ENCODE peak calls at places on chromosome 13, in eight cellular contexts. One of them, this sample, is unnamed.

GRCh38 chr13:113033498-113033897 is 64.5 kb downstream of the MCF2L start:
- DNase-seq in sigmoid colon: no peak
- DNase-seq in IMR-90: no peak
- DNase-seq in NB4: no peak
- DNase-seq in H54: no peak
- DNase-seq in transverse colon: no peak
- DNase-seq in uterus: no peak
- DNase-seq in tibial nerve: no peak
- DNase-seq in this sample: no peak

GRCh38 chr13:48009298-48009697 is 8.2 kb upstream of the SUCLA2 start:
- DNase-seq in NB4: peak
- DNase-seq in tibial nerve: no peak
- DNase-seq in transverse colon: peak
- DNase-seq in uterus: no peak
- DNase-seq in IMR-90: peak
- DNase-seq in H54: peak
- DNase-seq in sigmoid colon: no peak
- DNase-seq in this sample: no peak

GRCh38 chr13:65309906-65310305 is 1920.2 kb downstream of the PCDH9 start:
- DNase-seq in transverse colon: no peak
- DNase-seq in tibial nerve: no peak
- DNase-seq in IMR-90: no peak
- DNase-seq in NB4: no peak
- DNase-seq in H54: no peak
- DNase-seq in sigmoid colon: no peak
- DNase-seq in uterus: no peak
- DNase-seq in this sample: no peak

GRCh38 chr13:43127103-43127817 is 103.9 kb downstream of the DNAJC15 start:
- DNase-seq in uterus: no peak
- DNase-seq in NB4: no peak
- DNase-seq in sigmoid colon: no peak
- DNase-seq in IMR-90: no peak
- DNase-seq in transverse colon: no peak
- DNase-seq in H54: no peak
- DNase-seq in tibial nerve: no peak
- DNase-seq in this sample: no peak

GRCh38 chr13:113122571-113123225 is at the start of gene F10:
- DNase-seq in sigmoid colon: no peak
- DNase-seq in NB4: no peak
- DNase-seq in uterus: peak
- DNase-seq in transverse colon: peak
- DNase-seq in tibial nerve: peak
- DNase-seq in IMR-90: peak
- DNase-seq in H54: peak
- DNase-seq in this sample: peak

GRCh38 chr13:79782541-79783216 is 301.7 kb downstream of the NDFIP2 start:
- DNase-seq in NB4: no peak
- DNase-seq in tibial nerve: peak
- DNase-seq in H54: no peak
- DNase-seq in transverse colon: no peak
- DNase-seq in sigmoid colon: no peak
- DNase-seq in IMR-90: peak
- DNase-seq in uterus: no peak
- DNase-seq in this sample: peak

GRCh38 chr13:97226788-97227627 is 4.9 kb downstream of the MBNL2 start:
- DNase-seq in tibial nerve: no peak
- DNase-seq in IMR-90: no peak
- DNase-seq in H54: no peak
- DNase-seq in sigmoid colon: peak
- DNase-seq in uterus: no peak
- DNase-seq in NB4: peak
- DNase-seq in transverse colon: peak
- DNase-seq in this sample: no peak

GRCh38 chr13:42398542-42398941 is 126.6 kb downstream of the AKAP11 start:
- DNase-seq in transverse colon: no peak
- DNase-seq in uterus: no peak
- DNase-seq in sigmoid colon: peak
- DNase-seq in H54: no peak
- DNase-seq in tibial nerve: no peak
- DNase-seq in NB4: no peak
- DNase-seq in IMR-90: no peak
- DNase-seq in this sample: no peak

GRCh38 chr13:67048084-67048792 is 181.9 kb downstream of the PCDH9 start:
- DNase-seq in tibial nerve: no peak
- DNase-seq in transverse colon: no peak
- DNase-seq in sigmoid colon: no peak
- DNase-seq in H54: no peak
- DNase-seq in uterus: no peak
- DNase-seq in NB4: no peak
- DNase-seq in IMR-90: peak
- DNase-seq in this sample: no peak

GRCh38 chr13:48559638-48560320 is 26.9 kb upstream of the RCBTB2 start:
- DNase-seq in H54: peak
- DNase-seq in tibial nerve: no peak
- DNase-seq in sigmoid colon: no peak
- DNase-seq in IMR-90: peak
- DNase-seq in transverse colon: no peak
- DNase-seq in uterus: no peak
- DNase-seq in NB4: no peak
- DNase-seq in this sample: no peak

GRCh38 chr13:51148223-51148951 is 37.3 kb upstream of the C13orf42 start:
- DNase-seq in transverse colon: no peak
- DNase-seq in uterus: no peak
- DNase-seq in sigmoid colon: no peak
- DNase-seq in NB4: no peak
- DNase-seq in IMR-90: no peak
- DNase-seq in tibial nerve: no peak
- DNase-seq in H54: no peak
- DNase-seq in this sample: no peak

GRCh38 chr13:95512957-95513356 is 39.6 kb upstream of the CLDN10 start:
- DNase-seq in NB4: no peak
- DNase-seq in uterus: no peak
- DNase-seq in transverse colon: no peak
- DNase-seq in IMR-90: no peak
- DNase-seq in sigmoid colon: no peak
- DNase-seq in H54: no peak
- DNase-seq in tibial nerve: no peak
- DNase-seq in this sample: no peak

DNA sequence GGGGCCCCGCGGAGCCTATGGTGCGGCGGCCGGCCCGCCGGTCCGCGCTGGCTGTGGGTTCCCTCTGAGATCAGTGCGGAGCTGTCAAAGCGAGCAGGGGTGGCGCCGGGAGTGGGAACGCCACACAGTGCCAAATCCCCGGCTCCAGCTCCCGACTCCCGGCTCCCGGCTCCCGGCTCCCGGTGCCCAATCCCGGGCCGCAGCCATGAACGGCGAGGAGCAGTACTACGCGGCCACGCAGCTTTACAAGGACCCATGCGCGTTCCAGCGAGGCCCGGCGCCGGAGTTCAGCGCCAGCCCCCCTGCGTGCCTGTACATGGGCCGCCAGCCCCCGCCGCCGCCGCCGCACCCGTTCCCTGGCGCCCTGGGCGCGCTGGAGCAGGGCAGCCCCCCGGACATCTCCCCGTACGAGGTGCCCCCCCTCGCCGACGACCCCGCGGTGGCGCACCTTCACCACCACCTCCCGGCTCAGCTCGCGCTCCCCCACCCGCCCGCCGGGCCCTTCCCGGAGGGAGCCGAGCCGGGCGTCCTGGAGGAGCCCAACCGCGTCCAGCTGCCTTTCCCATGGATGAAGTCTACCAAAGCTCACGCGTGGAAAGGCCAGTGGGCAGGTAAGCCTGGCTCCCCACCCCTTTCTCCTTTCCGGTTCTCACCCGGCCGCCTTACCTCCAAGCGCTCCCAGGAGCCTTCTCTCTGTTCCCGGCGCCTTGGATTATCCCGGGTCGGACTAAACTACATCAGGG is at the start of gene PDX1:
- DNase-seq in tibial nerve: no peak
- DNase-seq in H54: no peak
- DNase-seq in transverse colon: peak
- DNase-seq in IMR-90: no peak
- DNase-seq in sigmoid colon: no peak
- DNase-seq in uterus: no peak
- DNase-seq in NB4: no peak
- DNase-seq in this sample: no peak
- TF ChIP-seq POLR2A in tibial nerve: no peak
- TF ChIP-seq POLR2A in H54: no peak
- TF ChIP-seq POLR2A in transverse colon: no peak
- TF ChIP-seq POLR2A in IMR-90: no peak
- TF ChIP-seq POLR2A in sigmoid colon: no peak
- TF ChIP-seq POLR2A in uterus: no peak
- TF ChIP-seq POLR2A in NB4: no peak
- TF ChIP-seq POLR2A in this sample: no peak

GRCh38 chr13:44436589-44437337 is 63.1 kb downstream of the SERP2 start:
- DNase-seq in H54: peak
- DNase-seq in uterus: peak
- DNase-seq in transverse colon: peak
- DNase-seq in NB4: peak
- DNase-seq in tibial nerve: peak
- DNase-seq in IMR-90: peak
- DNase-seq in sigmoid colon: peak
- DNase-seq in this sample: peak
- TF ChIP-seq POLR2A in H54: peak
- TF ChIP-seq POLR2A in uterus: peak
- TF ChIP-seq POLR2A in transverse colon: peak
- TF ChIP-seq POLR2A in NB4: peak
- TF ChIP-seq POLR2A in tibial nerve: peak
- TF ChIP-seq POLR2A in IMR-90: peak
- TF ChIP-seq POLR2A in sigmoid colon: peak
- TF ChIP-seq POLR2A in this sample: peak

GRCh38 chr13:72886272-72887062 is 104.5 kb downstream of the PIBF1 start:
- DNase-seq in IMR-90: peak
- DNase-seq in tibial nerve: no peak
- DNase-seq in transverse colon: no peak
- DNase-seq in NB4: no peak
- DNase-seq in H54: no peak
- DNase-seq in uterus: no peak
- DNase-seq in sigmoid colon: no peak
- DNase-seq in this sample: no peak

GRCh38 chr13:72889496-72889895 is 107.6 kb downstream of the PIBF1 start:
- DNase-seq in tibial nerve: no peak
- DNase-seq in sigmoid colon: no peak
- DNase-seq in IMR-90: no peak
- DNase-seq in transverse colon: no peak
- DNase-seq in uterus: no peak
- DNase-seq in NB4: no peak
- DNase-seq in H54: no peak
- DNase-seq in this sample: no peak

DNA sequence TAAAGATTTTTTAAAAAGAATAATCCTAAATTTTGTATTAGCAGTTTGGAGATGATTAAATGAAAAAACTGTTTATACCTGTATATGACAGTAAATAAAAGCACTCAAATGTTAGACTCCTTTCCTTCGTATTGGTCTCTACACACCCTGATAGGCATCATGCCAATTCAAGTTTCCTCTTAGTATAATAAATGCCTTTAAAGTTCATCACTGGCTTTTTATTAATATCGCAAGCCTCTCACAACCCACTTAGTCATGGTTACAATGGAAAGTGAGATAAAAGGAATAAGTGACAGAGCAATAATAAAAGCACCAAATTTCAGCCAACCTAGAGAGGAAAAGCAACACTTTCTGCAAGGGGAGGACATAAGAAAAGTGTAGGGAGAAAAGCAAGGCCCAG is 102.2 kb downstream of the PIBF1 start:
- DNase-seq in uterus: no peak
- DNase-seq in IMR-90: no peak
- DNase-seq in H54: no peak
- DNase-seq in NB4: no peak
- DNase-seq in transverse colon: no peak
- DNase-seq in tibial nerve: no peak
- DNase-seq in sigmoid colon: no peak
- DNase-seq in this sample: no peak
- TF ChIP-seq POLR2A in uterus: no peak
- TF ChIP-seq POLR2A in IMR-90: no peak
- TF ChIP-seq POLR2A in H54: no peak
- TF ChIP-seq POLR2A in NB4: no peak
- TF ChIP-seq POLR2A in transverse colon: no peak
- TF ChIP-seq POLR2A in tibial nerve: no peak
- TF ChIP-seq POLR2A in sigmoid colon: no peak
- TF ChIP-seq POLR2A in this sample: no peak

GRCh38 chr13:30668305-30668704 is 50.6 kb downstream of the USPL1 start:
- DNase-seq in tibial nerve: no peak
- DNase-seq in uterus: no peak
- DNase-seq in IMR-90: no peak
- DNase-seq in NB4: no peak
- DNase-seq in sigmoid colon: no peak
- DNase-seq in H54: no peak
- DNase-seq in transverse colon: no peak
- DNase-seq in this sample: no peak

GRCh38 chr13:30671271-30671815 is 53.6 kb downstream of the USPL1 start:
- DNase-seq in tibial nerve: no peak
- DNase-seq in transverse colon: no peak
- DNase-seq in H54: no peak
- DNase-seq in NB4: no peak
- DNase-seq in sigmoid colon: no peak
- DNase-seq in IMR-90: no peak
- DNase-seq in uterus: no peak
- DNase-seq in this sample: no peak

GRCh38 chr13:30676672-30677071 is 58.7 kb upstream of the ALOX5AP start:
- DNase-seq in tibial nerve: no peak
- DNase-seq in NB4: peak
- DNase-seq in uterus: no peak
- DNase-seq in IMR-90: peak
- DNase-seq in transverse colon: no peak
- DNase-seq in H54: peak
- DNase-seq in sigmoid colon: no peak
- DNase-seq in this sample: no peak

GRCh38 chr13:30679483-30680330 is 55.6 kb upstream of the ALOX5AP start:
- DNase-seq in transverse colon: no peak
- DNase-seq in NB4: peak
- DNase-seq in tibial nerve: no peak
- DNase-seq in uterus: no peak
- DNase-seq in H54: no peak
- DNase-seq in IMR-90: peak
- DNase-seq in sigmoid colon: no peak
- DNase-seq in this sample: no peak

DNA sequence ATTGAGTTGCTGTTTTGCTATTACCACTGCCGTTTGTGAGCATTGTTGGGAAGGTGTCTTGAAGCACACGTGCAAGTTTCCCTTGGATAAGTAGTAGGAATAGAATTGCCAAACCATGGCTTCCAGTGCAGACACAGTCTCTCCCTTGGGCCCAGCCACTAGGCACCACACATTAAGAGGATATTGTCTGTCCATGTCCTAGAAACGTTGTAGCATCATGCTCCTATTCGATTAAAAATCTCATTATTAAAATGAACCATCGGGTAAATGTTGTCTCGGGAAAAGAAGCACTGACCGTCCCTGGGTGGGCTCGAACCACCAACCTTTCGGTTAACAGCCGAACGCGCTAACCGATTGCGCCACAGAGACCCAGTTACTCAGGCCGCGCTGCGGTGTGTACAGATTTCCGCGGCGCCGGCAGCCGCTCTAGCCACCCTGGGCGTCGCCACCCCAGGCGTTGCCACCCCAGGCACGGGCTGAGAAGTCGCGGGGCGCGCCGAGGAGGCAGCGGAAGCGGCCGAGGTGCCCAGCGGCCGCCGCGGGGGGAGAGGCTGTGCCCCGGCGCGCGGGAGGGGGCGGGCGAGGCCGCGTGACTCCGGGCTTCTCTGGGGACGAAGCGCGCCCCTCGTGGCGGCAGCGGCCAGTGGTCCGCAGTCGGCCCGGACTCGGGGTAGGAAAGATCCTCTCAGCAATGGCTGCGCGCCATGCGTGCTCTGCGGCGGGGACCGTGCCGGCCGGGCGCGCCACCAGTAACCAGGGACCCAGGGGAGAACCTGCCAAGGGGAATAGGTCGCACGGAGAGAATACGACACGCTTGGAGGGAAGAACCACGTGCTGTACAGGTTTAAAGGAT is 56.2 kb downstream of the USPL1 start:
- DNase-seq in tibial nerve: peak
- DNase-seq in uterus: peak
- DNase-seq in H54: peak
- DNase-seq in transverse colon: peak
- DNase-seq in IMR-90: peak
- DNase-seq in sigmoid colon: peak
- DNase-seq in NB4: peak
- DNase-seq in this sample: peak
- TF ChIP-seq POLR2A in tibial nerve: peak
- TF ChIP-seq POLR2A in uterus: no peak
- TF ChIP-seq POLR2A in H54: no peak
- TF ChIP-seq POLR2A in transverse colon: peak
- TF ChIP-seq POLR2A in IMR-90: no peak
- TF ChIP-seq POLR2A in sigmoid colon: no peak
- TF ChIP-seq POLR2A in NB4: no peak
- TF ChIP-seq POLR2A in this sample: no peak

This sample was measured in ovary.